ENCODE peak calls at places on chromosomes 12 and 14, in five cellular contexts. K, C, D, M and L are unnamed samples.

GRCh38 chr12:62866451-62867082 is 68.4 kb downstream of the PPM1H start:
- DNase-seq in K (no peak), C (no peak), D (no peak), M (no peak), L (no peak)

GRCh38 chr12:54648265-54648664 is at the start of gene DCD:
- DNase-seq in K (no peak), C (no peak), D (no peak), M (no peak), L (no peak)

GRCh38 chr12:7797698-7798398 is 8.6 kb downstream of the NANOG start:
- DNase-seq in K (peak; percentile 37), C (no peak), D (no peak), M (no peak), L (no peak)

GRCh38 chr12:2686280-2686646 is 108.5 kb upstream of the FKBP4 start:
- DNase-seq in K (no peak), C (no peak), D (no peak), M (no peak), L (no peak)

GRCh38 chr12:14842315-14842714 is 1.0 kb downstream of the ART4 start:
- DNase-seq in K (no peak), C (no peak), D (no peak), M (no peak), L (no peak)

GRCh38 chr12:40405419-40405818 is 180.6 kb downstream of the LRRK2 start:
- DNase-seq in K (no peak), C (no peak), D (peak; percentile 1), M (no peak), L (no peak)

GRCh38 chr12:116695464-116695725 is 42.5 kb downstream of the SPRING1 start:
- DNase-seq in K (no peak), C (no peak), D (no peak), M (no peak), L (no peak)

GRCh38 chr14:68670344-68670725 is 122.5 kb downstream of the ZFP36L1 start:
- DNase-seq in K (peak; percentile 81), C (no peak), D (no peak), M (no peak), L (no peak)

GRCh38 chr12:102965281-102966155 is 8.0 kb downstream of the ASCL1 start:
- DNase-seq in K (no peak), C (no peak), D (peak; percentile 48), M (no peak), L (no peak)

GRCh38 chr12:14630793-14631192 is 63.1 kb upstream of the PLBD1 start:
- DNase-seq in K (no peak), C (no peak), D (no peak), M (no peak), L (no peak)

GRCh38 chr14:66379116-66379515 is 107.1 kb upstream of the CCDC196 start:
- DNase-seq in K (peak; percentile 98), C (peak; percentile 25), D (peak; percentile 19), M (no peak), L (no peak)

GRCh38 chr12:129701536-129702165 is 202.2 kb downstream of the TMEM132D start:
- DNase-seq in K (no peak), C (no peak), D (no peak), M (no peak), L (no peak)

GRCh38 chr12:84911331-84912190 is 1.0 kb downstream of the SLC6A15 start:
- DNase-seq in K (peak; percentile 49), C (no peak), D (peak; percentile 93), M (peak; percentile 57), L (peak; percentile 46)

GRCh38 chr14:88029500-88029899 is 24.6 kb downstream of the GPR65 start:
- DNase-seq in K (no peak), C (no peak), D (no peak), M (no peak), L (no peak)

GRCh38 chr14:36967892-36968555 is 204.4 kb downstream of the SLC25A21 start:
- DNase-seq in K (no peak), C (no peak), D (peak; percentile 15), M (no peak), L (no peak)

GRCh38 chr12:125983094-125983783 is 918.0 kb downstream of the AACS start:
- DNase-seq in K (peak; percentile 86), C (no peak), D (peak; percentile 97), M (peak; percentile 86), L (no peak)

GRCh38 chr14:90276627-90277367 is 20.4 kb downstream of the PSMC1 start:
- DNase-seq in K (no peak), C (no peak), D (peak; percentile 10), M (no peak), L (no peak)

GRCh38 chr12:47904647-47905312 is at the start of gene VDR:
- DNase-seq in K (peak; percentile 89), C (peak; percentile 70), D (peak; percentile 91), M (peak; percentile 43), L (peak; percentile 44)

GRCh38 chr12:120598674-120599463 is 17.7 kb upstream of the POP5 start:
- DNase-seq in K (peak; percentile 26), C (no peak), D (no peak), M (no peak), L (no peak)

GRCh38 chr12:53618340-53618739 is 7.8 kb downstream of the ATF7 start:
- DNase-seq in K (no peak), C (no peak), D (no peak), M (no peak), L (no peak)

GRCh38 chr12:128971802-128972201 is 118.5 kb downstream of the GLT1D1 start:
- DNase-seq in K (no peak), C (no peak), D (peak; percentile 69), M (no peak), L (no peak)

GRCh38 chr12:90546511-90546910 is 408.5 kb downstream of the CCER1 start:
- DNase-seq in K (no peak), C (no peak), D (no peak), M (no peak), L (no peak)

DNA sequence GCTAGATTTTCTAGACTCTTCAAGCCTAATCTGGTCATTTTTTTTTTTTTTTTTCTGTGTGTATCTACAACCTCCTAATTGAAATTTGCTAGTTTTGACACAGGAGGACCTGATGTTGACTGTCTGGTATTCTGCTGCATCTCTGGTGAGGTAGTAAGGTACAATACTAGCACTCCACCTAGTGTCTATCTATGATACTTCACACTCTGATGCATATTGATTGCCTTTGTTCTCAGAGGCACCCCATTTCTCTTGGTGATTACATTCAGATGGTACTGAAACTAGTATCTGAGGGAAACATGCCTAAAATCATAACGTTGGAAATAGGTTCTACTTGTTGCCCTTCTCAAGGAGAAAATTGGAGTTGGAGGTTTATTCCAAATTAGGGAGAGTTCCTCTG is 930.5 kb upstream of the NOVA1 start:
- DNase-seq in K (no peak), C (no peak), D (peak; percentile 62), M (no peak), L (no peak)
- TF ChIP-seq CTCF in K (no peak), C (peak; percentile 40), D (peak; percentile 65), M (peak; percentile 72), L (peak; percentile 22)

DNA sequence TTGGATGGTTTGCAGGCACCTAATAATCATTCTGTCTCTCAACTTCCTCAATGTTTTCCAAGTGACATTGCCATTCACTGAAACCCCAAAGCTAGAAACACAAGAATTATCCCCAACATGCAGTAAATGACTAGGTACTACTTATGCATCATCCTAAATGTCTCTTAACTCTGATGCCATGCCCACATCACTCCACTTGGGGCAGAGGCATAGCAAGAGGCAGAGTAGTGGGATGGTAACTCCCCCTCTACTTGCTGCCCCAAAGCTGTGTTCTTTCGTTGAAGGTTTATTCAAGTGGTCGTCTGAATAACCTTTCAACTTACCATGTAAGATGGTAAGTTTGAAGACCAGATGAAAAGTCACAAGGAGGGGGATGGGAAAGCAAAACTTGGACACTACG is 77.9 kb upstream of the SOX5 start:
- DNase-seq in K (no peak), C (no peak), D (no peak), M (no peak), L (no peak)
- TF ChIP-seq CTCF in K (no peak), C (no peak), D (no peak), M (peak; percentile 25), L (no peak)

GRCh38 chr12:123972448-123973401 is at the start of the genes CCDC92 and ZNF664:
- DNase-seq in K (peak; percentile 96), C (peak; percentile 93), D (peak; percentile 99), M (peak; percentile 95), L (peak; percentile 68)
- TF ChIP-seq CTCF in K (no peak), C (no peak), D (peak; percentile 37), M (peak; percentile 25), L (peak; percentile 34)

GRCh38 chr12:69055706-69056105 is 122.7 kb upstream of the CPM start:
- DNase-seq in K (no peak), C (no peak), D (no peak), M (no peak), L (no peak)

GRCh38 chr12:69055280-69055679 is 122.3 kb upstream of the CPM start:
- DNase-seq in K (no peak), C (no peak), D (no peak), M (no peak), L (no peak)

GRCh38 chr12:69056743-69057515 is 124.0 kb upstream of the CPM start:
- DNase-seq in K (no peak), C (no peak), D (no peak), M (no peak), L (no peak)

GRCh38 chr12:69054343-69055056 is 121.5 kb upstream of the CPM start:
- DNase-seq in K (no peak), C (no peak), D (no peak), M (no peak), L (no peak)

GRCh38 chr12:69052613-69053408 is 119.8 kb upstream of the CPM start:
- DNase-seq in K (peak; percentile 52), C (no peak), D (no peak), M (no peak), L (no peak)
- TF ChIP-seq CTCF in K (no peak), C (no peak), D (no peak), M (no peak), L (no peak)

GRCh38 chr14:26293909-26294308 is 303.9 kb downstream of the NOVA1 start:
- DNase-seq in K (no peak), C (no peak), D (no peak), M (no peak), L (no peak)

GRCh38 chr14:26286806-26287205 is 311.0 kb downstream of the NOVA1 start:
- DNase-seq in K (no peak), C (no peak), D (no peak), M (no peak), L (no peak)

GRCh38 chr14:26286066-26286791 is 311.6 kb downstream of the NOVA1 start:
- DNase-seq in K (no peak), C (no peak), D (no peak), M (no peak), L (no peak)

GRCh38 chr14:26290007-26290530 is 307.8 kb downstream of the NOVA1 start:
- DNase-seq in K (no peak), C (no peak), D (no peak), M (no peak), L (no peak)
- TF ChIP-seq CTCF in K (no peak), C (no peak), D (no peak), M (no peak), L (no peak)

GRCh38 chr14:56004807-56005579 is 113.2 kb upstream of the PELI2 start:
- DNase-seq in K (peak; percentile 41), C (no peak), D (peak; percentile 44), M (no peak), L (no peak)

GRCh38 chr14:56000846-56001245 is 117.4 kb upstream of the PELI2 start:
- DNase-seq in K (peak; percentile 29), C (no peak), D (no peak), M (no peak), L (no peak)

GRCh38 chr14:56004323-56004722 is 113.9 kb upstream of the PELI2 start:
- DNase-seq in K (no peak), C (no peak), D (no peak), M (no peak), L (no peak)

GRCh38 chr14:56002316-56002715 is 115.9 kb upstream of the PELI2 start:
- DNase-seq in K (no peak), C (no peak), D (no peak), M (no peak), L (no peak)

GRCh38 chr14:56002876-56003625 is 115.2 kb upstream of the PELI2 start:
- DNase-seq in K (no peak), C (no peak), D (peak; percentile 29), M (no peak), L (no peak)
- TF ChIP-seq CTCF in K (no peak), C (no peak), D (no peak), M (no peak), L (no peak)